ENCODE peak calls at places on chromosomes 1 and 21, in six cellular contexts. One of them, this sample, is unnamed.
A peak's percentile ranks its signal among the peaks of the same experiment; 100 is the strongest.

GRCh38 chr1:220409751-220410370 is 118.1 kb upstream of the MARK1 start:
- DNase-seq in HepG2: no peak
- DNase-seq in GM12891: no peak
- DNase-seq in K562: no peak
- DNase-seq in H1: no peak
- DNase-seq in GM12878: no peak
- DNase-seq in this sample: no peak

GRCh38 chr1:37701051-37701450 is 8.7 kb downstream of the CDCA8 start:
- DNase-seq in HepG2: no peak
- DNase-seq in GM12891: no peak
- DNase-seq in K562: no peak
- DNase-seq in H1: no peak
- DNase-seq in GM12878: no peak
- DNase-seq in this sample: no peak

GRCh38 chr1:24498589-24498988 is 4.0 kb upstream of the RCAN3 start:
- DNase-seq in HepG2: no peak
- DNase-seq in GM12891: no peak
- DNase-seq in K562: no peak
- DNase-seq in H1: no peak
- DNase-seq in GM12878: no peak
- DNase-seq in this sample: no peak

GRCh38 chr1:35454616-35455015 is 102.6 kb downstream of the KIAA0319L start:
- DNase-seq in HepG2: peak; percentile 23
- DNase-seq in GM12891: no peak
- DNase-seq in K562: no peak
- DNase-seq in H1: no peak
- DNase-seq in GM12878: no peak
- DNase-seq in this sample: no peak

GRCh38 chr1:64982134-64982533 is 15.8 kb upstream of the JAK1 start:
- DNase-seq in HepG2: peak; percentile 65
- DNase-seq in GM12891: no peak
- DNase-seq in K562: no peak
- DNase-seq in H1: no peak
- DNase-seq in GM12878: no peak
- DNase-seq in this sample: no peak

GRCh38 chr1:46004491-46004890 is 127.9 kb downstream of the PIK3R3 start:
- DNase-seq in HepG2: no peak
- DNase-seq in GM12891: no peak
- DNase-seq in K562: no peak
- DNase-seq in H1: no peak
- DNase-seq in GM12878: no peak
- DNase-seq in this sample: no peak

GRCh38 chr1:54010415-54011117 is 7.4 kb downstream of the LDLRAD1 start:
- DNase-seq in HepG2: no peak
- DNase-seq in GM12891: no peak
- DNase-seq in K562: no peak
- DNase-seq in H1: peak; percentile 26
- DNase-seq in GM12878: no peak
- DNase-seq in this sample: no peak

GRCh38 chr1:46203738-46204405 is 738 bp downstream of the LURAP1 start:
- DNase-seq in HepG2: no peak
- DNase-seq in GM12891: no peak
- DNase-seq in K562: no peak
- DNase-seq in H1: no peak
- DNase-seq in GM12878: no peak
- DNase-seq in this sample: no peak

GRCh38 chr1:111920221-111921024 is 69.0 kb downstream of the KCND3 start:
- DNase-seq in HepG2: no peak
- DNase-seq in GM12891: no peak
- DNase-seq in K562: peak; percentile 27
- DNase-seq in H1: no peak
- DNase-seq in GM12878: no peak
- DNase-seq in this sample: no peak

GRCh38 chr1:52683367-52683940 is 14.7 kb downstream of the COA7 start:
- DNase-seq in HepG2: no peak
- DNase-seq in GM12891: no peak
- DNase-seq in K562: no peak
- DNase-seq in H1: no peak
- DNase-seq in GM12878: no peak
- DNase-seq in this sample: no peak

GRCh38 chr1:171245458-171246064 is 2.7 kb upstream of the FMO1 start:
- DNase-seq in HepG2: peak; percentile 25
- DNase-seq in GM12891: peak; percentile 21
- DNase-seq in K562: peak; percentile 50
- DNase-seq in H1: no peak
- DNase-seq in GM12878: no peak
- DNase-seq in this sample: no peak

GRCh38 chr1:84632975-84633427 is 57.3 kb downstream of the SSX2IP start:
- DNase-seq in HepG2: no peak
- DNase-seq in GM12891: no peak
- DNase-seq in K562: peak; percentile 61
- DNase-seq in H1: no peak
- DNase-seq in GM12878: no peak
- DNase-seq in this sample: no peak

GRCh38 chr1:196877964-196878363 is 9.9 kb upstream of the CFHR4 start:
- DNase-seq in HepG2: no peak
- DNase-seq in GM12891: no peak
- DNase-seq in K562: no peak
- DNase-seq in H1: peak; percentile 60
- DNase-seq in GM12878: no peak
- DNase-seq in this sample: no peak

GRCh38 chr1:178310685-178311105 is 186.1 kb downstream of the CLEC20A start:
- DNase-seq in HepG2: peak; percentile 77
- DNase-seq in GM12891: peak; percentile 9
- DNase-seq in K562: peak; percentile 55
- DNase-seq in H1: no peak
- DNase-seq in GM12878: peak; percentile 20
- DNase-seq in this sample: no peak

GRCh38 chr1:77039739-77040138 is 172.5 kb downstream of the ST6GALNAC5 start:
- DNase-seq in HepG2: no peak
- DNase-seq in GM12891: no peak
- DNase-seq in K562: no peak
- DNase-seq in H1: no peak
- DNase-seq in GM12878: no peak
- DNase-seq in this sample: no peak

GRCh38 chr1:63698001-63698838 is 75.6 kb upstream of the ROR1 start:
- DNase-seq in HepG2: no peak
- DNase-seq in GM12891: no peak
- DNase-seq in K562: peak; percentile 5
- DNase-seq in H1: no peak
- DNase-seq in GM12878: no peak
- DNase-seq in this sample: no peak

GRCh38 chr1:234503193-234504050 is 24.4 kb upstream of the TARBP1 start:
- DNase-seq in HepG2: no peak
- DNase-seq in GM12891: no peak
- DNase-seq in K562: no peak
- DNase-seq in H1: no peak
- DNase-seq in GM12878: no peak
- DNase-seq in this sample: no peak

GRCh38 chr1:246497331-246497915 is 9.7 kb downstream of the SMYD3 start:
- DNase-seq in HepG2: peak; percentile 72
- DNase-seq in GM12891: no peak
- DNase-seq in K562: peak; percentile 84
- DNase-seq in H1: no peak
- DNase-seq in GM12878: no peak
- DNase-seq in this sample: no peak

GRCh38 chr1:245715970-245716369 is 561.2 kb downstream of the KIF26B start:
- DNase-seq in HepG2: peak; percentile 43
- DNase-seq in GM12891: no peak
- DNase-seq in K562: no peak
- DNase-seq in H1: no peak
- DNase-seq in GM12878: no peak
- DNase-seq in this sample: no peak

GRCh38 chr1:7871136-7871535 is 18.3 kb upstream of the UTS2 start:
- DNase-seq in HepG2: no peak
- DNase-seq in GM12891: no peak
- DNase-seq in K562: no peak
- DNase-seq in H1: no peak
- DNase-seq in GM12878: no peak
- DNase-seq in this sample: no peak

GRCh38 chr1:40382601-40383000 is 9.1 kb downstream of the SMAP2 start:
- DNase-seq in HepG2: no peak
- DNase-seq in GM12891: no peak
- DNase-seq in K562: no peak
- DNase-seq in H1: no peak
- DNase-seq in GM12878: no peak
- DNase-seq in this sample: no peak

GRCh38 chr1:246691622-246692495 is 32.4 kb upstream of the SCCPDH start:
- DNase-seq in HepG2: no peak
- DNase-seq in GM12891: no peak
- DNase-seq in K562: no peak
- DNase-seq in H1: no peak
- DNase-seq in GM12878: no peak
- DNase-seq in this sample: no peak

GRCh38 chr1:21337010-21337437 is 46.8 kb upstream of the ECE1 start:
- DNase-seq in HepG2: no peak
- DNase-seq in GM12891: no peak
- DNase-seq in K562: no peak
- DNase-seq in H1: no peak
- DNase-seq in GM12878: no peak
- DNase-seq in this sample: no peak

GRCh38 chr1:21337459-21337930 is 47.2 kb upstream of the ECE1 start:
- DNase-seq in HepG2: no peak
- DNase-seq in GM12891: no peak
- DNase-seq in K562: no peak
- DNase-seq in H1: no peak
- DNase-seq in GM12878: no peak
- DNase-seq in this sample: no peak

GRCh38 chr1:21338568-21339401 is 48.5 kb upstream of the ECE1 start:
- DNase-seq in HepG2: peak; percentile 91
- DNase-seq in GM12891: no peak
- DNase-seq in K562: no peak
- DNase-seq in H1: no peak
- DNase-seq in GM12878: no peak
- DNase-seq in this sample: no peak

GRCh38 chr1:21339402-21340229 is 49.4 kb upstream of the ECE1 start:
- DNase-seq in HepG2: no peak
- DNase-seq in GM12891: no peak
- DNase-seq in K562: no peak
- DNase-seq in H1: no peak
- DNase-seq in GM12878: no peak
- DNase-seq in this sample: no peak

GRCh38 chr1:21337931-21338567 is 47.8 kb upstream of the ECE1 start:
- DNase-seq in HepG2: no peak
- DNase-seq in GM12891: no peak
- DNase-seq in K562: no peak
- DNase-seq in H1: no peak
- DNase-seq in GM12878: no peak
- DNase-seq in this sample: no peak
- TF ChIP-seq POLR2AphosphoS5 in HepG2: no peak
- TF ChIP-seq POLR2AphosphoS5 in GM12891: no peak
- TF ChIP-seq POLR2AphosphoS5 in K562: no peak
- TF ChIP-seq POLR2AphosphoS5 in H1: no peak
- TF ChIP-seq POLR2AphosphoS5 in GM12878: no peak
- TF ChIP-seq POLR2AphosphoS5 in this sample: no peak

GRCh38 chr1:231162300-231162969 is 577 bp downstream of the TRIM67 start:
- DNase-seq in HepG2: peak; percentile 5
- DNase-seq in GM12891: peak; percentile 70
- DNase-seq in K562: peak; percentile 70
- DNase-seq in H1: peak; percentile 84
- DNase-seq in GM12878: no peak
- DNase-seq in this sample: peak; percentile 50
- TF ChIP-seq TAF1 in HepG2: no peak
- TF ChIP-seq TAF1 in GM12891: no peak
- TF ChIP-seq TAF1 in K562: no peak
- TF ChIP-seq TAF1 in H1: no peak
- TF ChIP-seq TAF1 in GM12878: no peak
- TF ChIP-seq TAF1 in this sample: no peak

GRCh38 chr21:36155603-36156338 is 853 bp upstream of the DOP1B start:
- DNase-seq in HepG2: no peak
- DNase-seq in GM12891: no peak
- DNase-seq in K562: no peak
- DNase-seq in H1: peak; percentile 64
- DNase-seq in GM12878: no peak
- DNase-seq in this sample: no peak
- TF ChIP-seq POLR2A in HepG2: peak; percentile 87
- TF ChIP-seq POLR2A in GM12891: no peak
- TF ChIP-seq POLR2A in K562: no peak
- TF ChIP-seq POLR2A in H1: peak; percentile 85
- TF ChIP-seq POLR2A in GM12878: peak; percentile 67
- TF ChIP-seq POLR2A in this sample: no peak

DNA sequence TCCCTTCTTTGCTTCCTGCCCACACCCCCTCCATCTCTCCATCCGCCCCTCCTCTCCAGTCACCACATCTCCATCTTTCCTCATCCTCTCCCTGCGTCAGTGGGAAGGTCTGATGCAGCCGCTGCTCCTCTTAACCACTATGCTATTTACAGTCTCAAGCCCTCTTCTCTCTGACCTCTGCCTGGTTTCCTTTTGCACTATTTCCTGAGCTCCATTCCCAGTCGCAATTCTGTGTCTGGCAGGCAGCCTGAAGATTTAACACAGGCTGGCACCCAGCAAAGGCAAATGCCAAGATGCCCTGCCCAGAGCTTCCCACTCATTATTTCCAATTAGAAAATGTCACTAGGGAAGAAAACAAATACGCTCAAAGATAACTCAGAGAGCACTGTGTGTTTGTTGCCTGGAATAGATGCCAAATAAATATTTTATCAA is 89.6 kb upstream of the LPGAT1 start:
- DNase-seq in HepG2: no peak
- DNase-seq in GM12891: no peak
- DNase-seq in K562: no peak
- DNase-seq in H1: no peak
- DNase-seq in GM12878: no peak
- DNase-seq in this sample: no peak
- TF ChIP-seq POLR2AphosphoS5 in HepG2: no peak
- TF ChIP-seq POLR2AphosphoS5 in GM12891: no peak
- TF ChIP-seq POLR2AphosphoS5 in K562: no peak
- TF ChIP-seq POLR2AphosphoS5 in H1: no peak
- TF ChIP-seq POLR2AphosphoS5 in GM12878: no peak
- TF ChIP-seq POLR2AphosphoS5 in this sample: no peak

GRCh38 chr1:6835139-6835538 is 49.9 kb downstream of the CAMTA1 start:
- DNase-seq in HepG2: no peak
- DNase-seq in GM12891: no peak
- DNase-seq in K562: no peak
- DNase-seq in H1: no peak
- DNase-seq in GM12878: no peak
- DNase-seq in this sample: no peak
- TF ChIP-seq TAF1 in HepG2: no peak
- TF ChIP-seq TAF1 in GM12891: no peak
- TF ChIP-seq TAF1 in K562: no peak
- TF ChIP-seq TAF1 in H1: no peak
- TF ChIP-seq TAF1 in GM12878: no peak
- TF ChIP-seq TAF1 in this sample: no peak

GRCh38 chr1:20124451-20125057 is 5.2 kb upstream of the PLA2G2D start:
- DNase-seq in HepG2: no peak
- DNase-seq in GM12891: no peak
- DNase-seq in K562: peak; percentile 66
- DNase-seq in H1: no peak
- DNase-seq in GM12878: no peak
- DNase-seq in this sample: no peak
- TF ChIP-seq POLR2A in HepG2: no peak
- TF ChIP-seq POLR2A in GM12891: no peak
- TF ChIP-seq POLR2A in K562: no peak
- TF ChIP-seq POLR2A in H1: no peak
- TF ChIP-seq POLR2A in GM12878: no peak
- TF ChIP-seq POLR2A in this sample: no peak

GRCh38 chr1:31704261-31705079 is 653 bp upstream of the COL16A1 start:
- DNase-seq in HepG2: peak; percentile 73
- DNase-seq in GM12891: no peak
- DNase-seq in K562: no peak
- DNase-seq in H1: peak; percentile 62
- DNase-seq in GM12878: no peak
- DNase-seq in this sample: no peak
- TF ChIP-seq POLR2AphosphoS5 in HepG2: no peak
- TF ChIP-seq POLR2AphosphoS5 in GM12891: no peak
- TF ChIP-seq POLR2AphosphoS5 in K562: no peak
- TF ChIP-seq POLR2AphosphoS5 in H1: no peak
- TF ChIP-seq POLR2AphosphoS5 in GM12878: no peak
- TF ChIP-seq POLR2AphosphoS5 in this sample: no peak

GRCh38 chr21:32403201-32403701 is 9.3 kb upstream of the EVA1C start:
- DNase-seq in HepG2: peak; percentile 48
- DNase-seq in GM12891: no peak
- DNase-seq in K562: peak; percentile 86
- DNase-seq in H1: peak; percentile 63
- DNase-seq in GM12878: peak; percentile 3
- DNase-seq in this sample: no peak
- TF ChIP-seq TAF1 in HepG2: no peak
- TF ChIP-seq TAF1 in GM12891: no peak
- TF ChIP-seq TAF1 in K562: no peak
- TF ChIP-seq TAF1 in H1: no peak
- TF ChIP-seq TAF1 in GM12878: no peak
- TF ChIP-seq TAF1 in this sample: no peak

This sample was measured in GM12892.